ENCODE peak calls at places on chromosomes 2 and 18, in four cellular contexts. U, Y, P and D are unnamed samples.

GRCh38 chr18:37248281-37248680 is 317.3 kb downstream of the CELF4 start:
- DNase-seq in U (no peak), Y (no peak), P (no peak), D (no peak)

GRCh38 chr2:39772812-39773152 is 6.3 kb downstream of the THUMPD2 start:
- DNase-seq in Y (no peak), U (no peak), P (no peak), D (no peak)

GRCh38 chr18:79580481-79581171 is 99.0 kb upstream of the CTDP1 start:
- DNase-seq in Y (no peak), P (peak), U (no peak), D (no peak)

GRCh38 chr2:64678771-64679615 is 25.3 kb upstream of the SERTAD2 start:
- DNase-seq in Y (no peak), P (no peak), U (no peak), D (no peak)

GRCh38 chr2:118801154-118801553 is 46.3 kb downstream of the EN1 start:
- DNase-seq in U (no peak), Y (peak), P (no peak), D (no peak)

GRCh38 chr2:15993232-15993610 is 52.9 kb downstream of the MYCN start:
- DNase-seq in U (no peak), Y (no peak), P (peak), D (no peak)

GRCh38 chr2:113078350-113078839 is 10.6 kb downstream of the IL1F10 start:
- DNase-seq in P (no peak), U (no peak), Y (peak), D (peak)

GRCh38 chr2:20223345-20224190 is 1.4 kb downstream of the SDC1 start:
- DNase-seq in P (peak), Y (peak), U (peak), D (peak)

GRCh38 chr2:213119061-213119809 is 32.2 kb downstream of the IKZF2 start:
- DNase-seq in U (peak), Y (peak), P (no peak), D (peak)

GRCh38 chr2:209864716-209865295 is 93.2 kb downstream of the UNC80 start:
- DNase-seq in Y (no peak), U (no peak), P (peak), D (no peak)

GRCh38 chr2:167294775-167295140 is 406.5 kb downstream of the XIRP2 start:
- DNase-seq in P (no peak), U (no peak), Y (no peak), D (no peak)

GRCh38 chr2:240704651-240705050 is 13.0 kb downstream of the AQP12A start:
- DNase-seq in U (no peak), P (no peak), Y (no peak), D (no peak)

GRCh38 chr2:137944714-137945113 is 19.6 kb upstream of the HNMT start:
- DNase-seq in U (no peak), Y (no peak), P (no peak), D (no peak)

GRCh38 chr2:105952131-105952530 is 207.4 kb downstream of the NCK2 start:
- DNase-seq in Y (no peak), P (no peak), U (no peak), D (no peak)

GRCh38 chr2:40038646-40039045 is 259.6 kb upstream of the THUMPD2 start:
- DNase-seq in Y (no peak), P (no peak), U (no peak), D (peak)

GRCh38 chr2:155203187-155203586 is 504.7 kb downstream of the KCNJ3 start:
- DNase-seq in Y (no peak), U (no peak), P (no peak), D (no peak)

GRCh38 chr18:43681661-43682060 is 404.4 kb upstream of the SYT4 start:
- DNase-seq in P (no peak), U (no peak), Y (no peak), D (no peak)

GRCh38 chr2:121266543-121267106 is 18.4 kb downstream of the TFCP2L1 start:
- DNase-seq in Y (peak), U (no peak), P (no peak), D (peak)

GRCh38 chr2:42238644-42239288 is 69.6 kb downstream of the EML4 start:
- DNase-seq in U (no peak), Y (peak), P (peak), D (peak)

GRCh38 chr18:45957100-45957499 is 10.0 kb downstream of the EPG5 start:
- DNase-seq in Y (peak), P (no peak), U (peak), D (peak)

GRCh38 chr2:180128861-180129260 is 121.8 kb upstream of the CWC22 start:
- DNase-seq in P (no peak), Y (no peak), U (no peak), D (no peak)

GRCh38 chr18:48274301-48274700 is 134.9 kb downstream of the ZBTB7C start:
- DNase-seq in P (no peak), U (no peak), Y (no peak), D (no peak)

GRCh38 chr2:241255542-241256167 is 59.8 kb downstream of the HDLBP start:
- DNase-seq in U (no peak), Y (no peak), P (peak), D (no peak)

GRCh38 chr18:63313409-63313917 is 6.1 kb downstream of the BCL2 start:
- DNase-seq in Y (no peak), U (no peak), P (no peak), D (no peak)

GRCh38 chr2:146004470-146004869 is 1484.6 kb upstream of the ZEB2 start:
- DNase-seq in U (peak), P (no peak), Y (peak), D (peak)

GRCh38 chr2:98749053-98749450 is 18.1 kb upstream of the MGAT4A start:
- DNase-seq in Y (peak), P (peak), U (no peak), D (no peak)

GRCh38 chr2:30480703-30481322 is 33.8 kb downstream of the LCLAT1 start:
- DNase-seq in U (no peak), Y (no peak), P (no peak), D (no peak)

GRCh38 chr2:1541812-1542211 is 128.5 kb downstream of the TPO start:
- DNase-seq in P (no peak), Y (no peak), U (no peak), D (no peak)

GRCh38 chr2:115194623-115195022 is 752.2 kb downstream of the DPP10 start:
- DNase-seq in P (no peak), U (no peak), Y (no peak), D (no peak)

GRCh38 chr2:11056614-11057013 is 98.7 kb upstream of the SLC66A3 start:
- DNase-seq in P (no peak), Y (peak), U (peak), D (peak)
- H3K4me3 ChIP-seq in P (no peak), Y (no peak), U (no peak), D (no peak)

DNA sequence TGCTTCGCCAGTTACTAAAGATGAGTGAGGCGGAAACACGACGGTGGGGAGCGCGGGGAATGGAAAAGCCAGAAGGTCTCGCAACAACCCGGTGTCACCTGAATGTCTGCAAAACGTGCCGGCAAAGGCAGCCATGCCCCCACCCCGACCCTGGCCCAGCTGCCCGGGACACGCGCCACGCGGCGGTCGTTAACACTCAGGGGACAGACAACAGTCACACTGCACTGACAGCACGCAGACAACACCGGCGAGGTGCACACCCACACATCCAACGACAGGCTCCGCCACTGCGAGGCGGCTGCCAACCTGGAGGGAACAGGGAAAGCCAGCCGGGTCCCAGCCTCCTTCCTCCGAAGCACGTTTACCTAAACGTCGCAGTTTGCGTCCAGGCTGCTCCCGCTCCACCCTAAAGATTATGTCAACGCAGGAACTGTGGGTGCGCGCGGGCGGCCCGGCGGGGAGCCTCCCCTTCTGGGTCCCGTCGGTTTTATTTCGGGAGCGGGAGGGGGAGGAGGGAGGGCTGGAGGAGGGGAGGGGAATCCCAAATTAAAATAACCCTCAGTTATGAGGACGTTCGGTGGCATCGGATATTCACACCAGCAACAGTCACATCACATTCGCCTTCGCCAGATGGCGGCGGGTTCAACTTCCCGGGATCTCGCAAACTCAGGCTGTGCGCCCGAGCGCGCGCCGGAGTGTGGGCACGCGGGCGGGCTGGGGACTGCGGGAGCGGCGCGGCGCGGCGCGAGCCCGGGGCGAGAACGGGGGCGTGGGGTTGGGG is 694 bp downstream of the PTGR3 start:
- DNase-seq in U (peak), Y (peak), P (peak), D (peak)
- TF ChIP-seq CTCF in U (peak), Y (no peak), P (no peak), D (no peak)

GRCh38 chr2:232485333-232485756 is 2.3 kb downstream of the ECEL1 start:
- DNase-seq in P (peak), Y (no peak), U (no peak), D (no peak)
- H3K4me3 ChIP-seq in P (peak), Y (no peak), U (no peak), D (no peak)

GRCh38 chr18:31199190-31199769 is 36.6 kb upstream of the DSC1 start:
- DNase-seq in P (no peak), Y (no peak), U (no peak), D (no peak)
- TF ChIP-seq CTCF in P (no peak), Y (no peak), U (no peak), D (no peak)

GRCh38 chr18:9095297-9096012 is 7.0 kb upstream of the NDUFV2 start:
- DNase-seq in U (no peak), P (no peak), Y (no peak), D (peak)
- H3K4me3 ChIP-seq in U (no peak), P (no peak), Y (no peak), D (no peak)